ENCODE peak calls at places on chromosomes 2 and 18, in eight cellular contexts. V is HepG2, L is HCT116, A is K562, S is NB4, N is H1, H is SK-N-SH, Z is A549. T is an unnamed sample.

GRCh38 chr2:133801956-133802355 is 233.7 kb upstream of the NCKAP5 start:
- DNase-seq in V (no peak), L (no peak), A (no peak), S (no peak), N (no peak), H (no peak), Z (no peak), T (no peak)

GRCh38 chr2:200286578-200286977 is 19.9 kb upstream of the SPATS2L start:
- DNase-seq in V (no peak), L (no peak), A (no peak), S (no peak), N (no peak), H (no peak), Z (no peak), T (no peak)

GRCh38 chr2:17620841-17621240 is 80.3 kb downstream of the VSNL1 start:
- DNase-seq in V (no peak), L (no peak), A (no peak), S (no peak), N (no peak), H (no peak), Z (no peak), T (peak)

GRCh38 chr2:27093430-27094352 is 7.1 kb downstream of the KHK start:
- DNase-seq in V (peak), L (no peak), A (no peak), S (no peak), N (no peak), H (no peak), Z (no peak), T (no peak)

GRCh38 chr2:226127682-226128081 is 671.9 kb downstream of the IRS1 start:
- DNase-seq in V (no peak), L (no peak), A (no peak), S (no peak), N (no peak), H (no peak), Z (no peak), T (no peak)

GRCh38 chr18:35933982-35934381 is 38.5 kb upstream of the RMP24 start:
- DNase-seq in V (peak), L (peak), A (no peak), S (no peak), N (no peak), H (no peak), Z (peak), T (no peak)

GRCh38 chr2:35365859-35366258 is 989.7 kb upstream of the CRIM1 start:
- DNase-seq in V (no peak), L (no peak), A (no peak), S (no peak), N (no peak), H (peak), Z (peak), T (no peak)

GRCh38 chr2:26816893-26817292 is 31.0 kb downstream of the CENPA start:
- DNase-seq in V (no peak), L (peak), A (peak), S (peak), N (no peak), H (peak), Z (no peak), T (no peak)

GRCh38 chr2:216298719-216299118 is 73.6 kb downstream of the MARCHF4 start:
- DNase-seq in V (no peak), L (no peak), A (no peak), S (no peak), N (no peak), H (no peak), Z (peak), T (peak)

GRCh38 chr2:207317358-207317984 is 151.7 kb upstream of the KLF7 start:
- DNase-seq in V (no peak), L (peak), A (no peak), S (no peak), N (no peak), H (no peak), Z (peak), T (no peak)

GRCh38 chr18:66632771-66633170 is 28.9 kb upstream of the CDH19 start:
- DNase-seq in V (no peak), L (no peak), A (no peak), S (no peak), N (no peak), H (no peak), Z (no peak), T (peak)

GRCh38 chr2:149908731-149909690 is 321.4 kb upstream of the MMADHC start:
- DNase-seq in V (no peak), L (no peak), A (no peak), S (no peak), N (no peak), H (no peak), Z (no peak), T (no peak)

GRCh38 chr2:205930209-205930608 is 155.8 kb downstream of the INO80D start:
- DNase-seq in V (no peak), L (no peak), A (no peak), S (no peak), N (no peak), H (no peak), Z (no peak), T (peak)

GRCh38 chr2:109057686-109058085 is 68.7 kb upstream of the EDAR start:
- DNase-seq in V (no peak), L (no peak), A (no peak), S (peak), N (no peak), H (no peak), Z (no peak), T (no peak)

GRCh38 chr2:84817239-84817655 is 63.6 kb downstream of the TRABD2A start:
- DNase-seq in V (no peak), L (no peak), A (no peak), S (no peak), N (no peak), H (no peak), Z (no peak), T (no peak)

GRCh38 chr2:241003369-241003768 is 5.0 kb downstream of the SNED1 start:
- DNase-seq in V (no peak), L (no peak), A (no peak), S (no peak), N (no peak), H (no peak), Z (no peak), T (no peak)

GRCh38 chr2:229713371-229714079 is 830 bp downstream of the DNER start:
- DNase-seq in V (no peak), L (no peak), A (no peak), S (no peak), N (no peak), H (peak), Z (peak), T (no peak)

GRCh38 chr2:241072151-241072550 is 29.9 kb downstream of the MTERF4 start:
- DNase-seq in V (no peak), L (no peak), A (no peak), S (no peak), N (no peak), H (no peak), Z (no peak), T (no peak)

GRCh38 chr2:192194866-192195547 is at the start of gene TMEFF2:
- DNase-seq in V (peak), L (no peak), A (peak), S (no peak), N (peak), H (peak), Z (peak), T (peak)

GRCh38 chr2:58925676-58926081 is 684.6 kb upstream of the FANCL start:
- DNase-seq in V (no peak), L (no peak), A (peak), S (no peak), N (no peak), H (no peak), Z (no peak), T (no peak)

GRCh38 chr2:146666336-146666735 is 1178.5 kb upstream of the ACVR2A start:
- DNase-seq in V (no peak), L (no peak), A (no peak), S (no peak), N (no peak), H (no peak), Z (peak), T (peak)

GRCh38 chr2:234243871-234244565 is 193.5 kb downstream of the SPP2 start:
- DNase-seq in V (no peak), L (no peak), A (no peak), S (no peak), N (no peak), H (no peak), Z (peak), T (peak)

GRCh38 chr2:441258-442023 is 153.6 kb upstream of the ALKAL2 start:
- DNase-seq in V (no peak), L (no peak), A (no peak), S (no peak), N (no peak), H (no peak), Z (no peak), T (no peak)

GRCh38 chr2:176682278-176682677 is 413.0 kb downstream of the MTX2 start:
- DNase-seq in V (no peak), L (no peak), A (no peak), S (no peak), N (no peak), H (no peak), Z (no peak), T (no peak)

DNA sequence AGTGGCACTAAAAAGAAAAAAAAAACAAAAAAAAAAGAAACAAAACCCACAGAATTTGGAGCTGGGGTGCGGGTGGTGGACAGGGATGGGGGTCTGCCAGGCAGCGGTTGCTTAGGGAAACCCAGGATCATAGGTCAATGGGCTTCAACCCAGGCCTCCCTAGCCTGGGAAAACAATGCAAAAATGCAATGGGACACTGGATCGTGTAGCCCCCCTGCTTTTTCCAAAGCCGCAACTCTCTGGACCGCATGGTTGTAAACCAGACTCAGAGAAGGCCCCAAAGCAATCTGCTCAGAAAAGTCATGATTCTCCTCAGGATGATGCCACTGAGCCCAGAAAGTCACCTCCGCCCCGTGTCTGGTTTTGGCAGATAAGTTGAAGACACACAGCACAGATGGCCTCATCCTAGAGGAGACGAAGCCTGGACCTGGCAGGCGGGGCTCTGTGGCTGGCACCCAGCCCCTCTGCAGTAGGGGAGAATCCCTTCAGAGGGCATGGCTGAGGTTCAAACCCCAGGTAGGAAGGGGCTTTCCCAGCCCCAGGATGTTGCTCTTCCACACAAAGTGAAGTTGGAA is 5.1 kb downstream of the DLX2 start:
- DNase-seq in V (no peak), L (no peak), A (peak), S (no peak), N (no peak), H (peak), Z (no peak), T (no peak)
- H3K4me3 ChIP-seq in V (peak), L (no peak), A (no peak), S (no peak), N (no peak), H (no peak), Z (no peak), T (no peak)

GRCh38 chr2:42195559-42195958 is 26.4 kb downstream of the EML4 start:
- DNase-seq in V (peak), L (peak), A (no peak), S (no peak), N (no peak), H (no peak), Z (peak), T (peak)

GRCh38 chr2:42198466-42198865 is 29.3 kb downstream of the EML4 start:
- DNase-seq in V (no peak), L (no peak), A (no peak), S (no peak), N (no peak), H (no peak), Z (no peak), T (no peak)

GRCh38 chr2:42196070-42196402 is 26.9 kb downstream of the EML4 start:
- DNase-seq in V (no peak), L (no peak), A (no peak), S (no peak), N (no peak), H (no peak), Z (no peak), T (no peak)

GRCh38 chr2:42197792-42198191 is 28.6 kb downstream of the EML4 start:
- DNase-seq in V (no peak), L (no peak), A (no peak), S (no peak), N (no peak), H (no peak), Z (no peak), T (no peak)

GRCh38 chr2:42196403-42197267 is 27.5 kb downstream of the EML4 start:
- DNase-seq in V (peak), L (peak), A (peak), S (peak), N (peak), H (peak), Z (peak), T (peak)
- TF ChIP-seq MAX in V (no peak), L (no peak), A (no peak), S (no peak), N (no peak), H (no peak), Z (no peak), T (no peak)

DNA sequence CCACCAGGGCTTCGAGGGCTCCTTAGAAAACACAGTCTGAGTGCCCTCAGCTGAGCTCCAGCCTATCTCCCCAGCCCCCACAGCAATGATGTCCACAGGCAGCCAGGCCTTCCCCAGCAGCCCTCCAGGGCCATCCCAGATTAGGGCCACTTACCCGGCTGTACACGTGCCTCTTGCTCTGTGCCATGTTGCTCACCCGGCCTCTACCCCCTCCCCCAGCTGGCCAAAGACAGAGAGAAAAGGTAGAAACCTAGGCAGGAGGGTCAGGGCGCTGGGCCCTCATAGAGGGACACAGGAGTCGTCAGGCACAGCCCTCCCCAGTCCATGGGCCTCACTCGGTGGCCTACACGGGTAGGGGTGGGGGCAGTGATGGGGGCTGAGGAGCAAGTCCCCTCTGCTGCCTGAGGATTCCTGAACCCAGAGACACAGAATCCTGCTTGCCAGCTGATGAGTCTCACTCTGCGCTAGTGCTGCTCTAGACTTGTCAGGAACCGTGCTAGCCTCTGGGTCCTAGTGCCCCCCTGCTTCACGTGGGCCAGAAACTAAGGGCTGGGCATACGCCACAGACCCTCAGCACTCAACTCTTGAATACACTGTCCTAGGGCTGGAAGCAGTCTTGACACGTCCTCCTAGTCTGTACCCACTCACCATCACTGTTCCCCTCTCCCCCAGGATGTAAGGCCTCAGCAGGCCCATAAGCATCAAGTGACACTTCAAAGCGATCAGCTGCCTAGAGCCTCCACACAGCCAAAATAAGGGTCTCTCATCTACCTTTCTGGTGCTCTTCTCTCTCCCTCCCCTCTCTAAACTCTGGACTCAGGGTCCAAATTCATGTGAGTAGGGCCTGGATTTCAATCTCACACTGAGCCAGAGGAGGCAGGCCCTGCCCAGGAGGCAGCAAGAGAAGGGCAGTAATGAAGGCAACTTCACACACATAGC is at the start of gene DCTN1:
- DNase-seq in V (peak), L (no peak), A (peak), S (no peak), N (no peak), H (peak), Z (peak), T (peak)
- H3K4me3 ChIP-seq in V (no peak), L (no peak), A (no peak), S (no peak), N (peak), H (peak), Z (no peak), T (no peak)

GRCh38 chr2:121793816-121794215 is 38.4 kb downstream of the TSN start:
- DNase-seq in V (no peak), L (no peak), A (no peak), S (no peak), N (no peak), H (no peak), Z (no peak), T (no peak)

GRCh38 chr2:121791801-121792221 is 36.4 kb downstream of the TSN start:
- DNase-seq in V (no peak), L (no peak), A (no peak), S (no peak), N (no peak), H (no peak), Z (no peak), T (no peak)

GRCh38 chr2:121788685-121789084 is 33.2 kb downstream of the TSN start:
- DNase-seq in V (no peak), L (no peak), A (no peak), S (no peak), N (no peak), H (no peak), Z (no peak), T (no peak)

GRCh38 chr2:121791253-121791652 is 35.8 kb downstream of the TSN start:
- DNase-seq in V (no peak), L (no peak), A (no peak), S (no peak), N (no peak), H (no peak), Z (no peak), T (no peak)

DNA sequence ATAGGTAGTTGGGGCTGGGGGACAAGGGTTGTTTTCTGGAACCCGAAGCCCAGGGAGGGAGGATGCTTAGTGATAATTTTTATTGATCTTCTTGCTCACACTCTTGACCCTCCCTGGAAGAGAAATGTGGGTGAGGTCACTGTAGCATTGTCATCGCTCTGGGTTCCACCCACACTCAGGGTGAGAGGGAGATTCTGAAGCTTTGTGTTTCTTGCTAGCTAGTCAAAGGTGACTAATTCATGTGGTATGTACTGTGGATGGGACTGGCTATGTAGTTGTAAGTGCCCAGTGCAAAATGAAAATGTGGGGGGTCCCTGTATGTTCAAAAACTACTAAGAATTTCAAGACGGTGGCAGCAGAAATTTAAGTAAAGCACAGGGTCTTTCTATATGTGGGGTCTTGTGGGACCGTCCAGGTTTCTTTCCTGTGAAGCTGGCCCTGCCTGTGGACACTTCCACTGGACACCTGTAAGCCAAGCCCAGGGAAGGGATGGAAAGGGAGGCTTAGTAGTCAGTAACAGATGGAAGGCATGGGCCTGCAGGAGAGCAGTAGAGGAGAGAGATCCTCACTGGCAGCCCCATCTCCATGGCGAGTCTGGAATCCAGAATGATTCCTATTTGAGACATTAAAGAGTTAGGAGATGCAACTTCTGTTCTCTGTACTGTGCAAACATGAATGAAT is 35.0 kb downstream of the TSN start:
- DNase-seq in V (peak), L (peak), A (peak), S (no peak), N (no peak), H (no peak), Z (peak), T (no peak)
- TF ChIP-seq MAX in V (no peak), L (no peak), A (no peak), S (no peak), N (no peak), H (no peak), Z (no peak), T (no peak)

GRCh38 chr2:127423880-127424279 is 5.7 kb downstream of the PROC start:
- DNase-seq in V (no peak), L (no peak), A (no peak), S (peak), N (no peak), H (no peak), Z (no peak), T (no peak)

GRCh38 chr2:127424598-127425379 is 6.6 kb downstream of the PROC start:
- DNase-seq in V (no peak), L (no peak), A (no peak), S (no peak), N (no peak), H (no peak), Z (no peak), T (no peak)

GRCh38 chr2:127422631-127423475 is 4.6 kb downstream of the PROC start:
- DNase-seq in V (no peak), L (no peak), A (no peak), S (peak), N (no peak), H (peak), Z (no peak), T (peak)

GRCh38 chr2:127421871-127422618 is 3.8 kb downstream of the PROC start:
- DNase-seq in V (no peak), L (no peak), A (no peak), S (no peak), N (no peak), H (no peak), Z (no peak), T (no peak)

DNA sequence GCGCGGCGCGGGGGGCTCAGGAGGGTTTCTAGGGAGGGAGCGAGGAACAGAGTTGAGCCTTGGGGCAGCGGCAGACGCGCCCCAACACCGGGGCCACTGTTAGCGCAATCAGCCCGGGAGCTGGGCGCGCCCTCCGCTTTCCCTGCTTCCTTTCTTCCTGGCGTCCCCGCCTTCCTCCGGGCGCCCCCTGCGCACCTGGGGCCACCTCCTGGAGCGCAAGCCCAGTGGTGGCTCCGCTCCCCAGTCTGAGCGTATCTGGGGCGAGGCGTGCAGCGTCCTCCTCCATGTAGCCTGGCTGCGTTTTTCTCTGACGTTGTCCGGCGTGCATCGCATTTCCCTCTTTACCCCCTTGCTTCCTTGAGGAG is 5.2 kb downstream of the PROC start:
- DNase-seq in V (no peak), L (no peak), A (no peak), S (peak), N (no peak), H (peak), Z (no peak), T (no peak)
- H3K4me3 ChIP-seq in V (no peak), L (peak), A (no peak), S (peak), N (peak), H (peak), Z (peak), T (peak)

DNA sequence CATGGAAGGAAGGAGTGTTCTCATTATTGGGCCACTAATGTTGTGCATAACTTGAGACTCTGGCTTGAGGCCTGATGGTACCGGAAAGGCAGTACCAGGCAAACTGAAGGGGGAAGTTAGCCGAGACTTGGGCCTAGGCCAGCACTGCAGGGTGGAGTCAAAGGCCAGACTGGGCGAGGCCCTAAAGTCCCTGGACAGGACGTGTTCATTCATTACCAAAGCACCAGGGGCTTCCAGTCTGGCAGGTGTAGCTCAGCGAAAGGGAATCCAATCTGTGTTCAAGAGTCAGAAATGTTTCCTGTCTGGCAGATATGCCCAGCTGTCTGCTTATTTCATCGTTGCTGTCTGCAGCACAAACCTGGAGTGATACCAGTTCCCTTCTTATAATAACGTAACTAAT is 4.7 kb upstream of the ITSN2 start:
- DNase-seq in V (no peak), L (no peak), A (peak), S (no peak), N (no peak), H (no peak), Z (peak), T (peak)
- TF ChIP-seq MAX in V (no peak), L (no peak), A (no peak), S (no peak), N (no peak), H (no peak), Z (no peak), T (no peak)

GRCh38 chr18:39453882-39454281 is 1888.3 kb upstream of the CELF4 start:
- DNase-seq in V (peak), L (no peak), A (no peak), S (no peak), N (no peak), H (no peak), Z (no peak), T (peak)
- H3K4me3 ChIP-seq in V (peak), L (no peak), A (no peak), S (no peak), N (no peak), H (no peak), Z (no peak), T (peak)